ENCODE peak calls at places on chromosomes 2 and 18, in ten cellular contexts. Q, U, Y, T, M, O, F, N, H and X are unnamed samples.

GRCh38 chr2:143823286-143823685 is 694.1 kb downstream of the ARHGAP15 start:
- DNase-seq in Q (no peak), U (no peak), Y (no peak), T (no peak), M (no peak), O (no peak), F (no peak), N (no peak), H (no peak), X (no peak)

GRCh38 chr2:109690822-109691541 is 76.8 kb downstream of the SOWAHC start:
- DNase-seq in Q (no peak), U (peak), Y (no peak), T (peak), M (peak), O (no peak), F (no peak), N (peak), H (peak), X (no peak)

GRCh38 chr18:24033644-24034412 is 19.3 kb downstream of the TTC39C start:
- DNase-seq in Q (no peak), U (no peak), Y (no peak), T (no peak), M (no peak), O (no peak), F (no peak), N (no peak), H (no peak), X (no peak)

GRCh38 chr18:79490593-79491551 is 95.1 kb downstream of the NFATC1 start:
- DNase-seq in Q (no peak), U (peak), Y (no peak), T (no peak), M (peak), O (no peak), F (peak), N (no peak), H (no peak), X (no peak)

GRCh38 chr2:185510060-185510459 is 228.5 kb upstream of the FSIP2 start:
- DNase-seq in Q (no peak), U (no peak), Y (no peak), T (no peak), M (no peak), O (no peak), F (no peak), N (no peak), H (no peak), X (no peak)

GRCh38 chr2:170770008-170770303 is 222 bp upstream of the ERICH2 start:
- DNase-seq in Q (no peak), U (no peak), Y (no peak), T (no peak), M (no peak), O (peak), F (no peak), N (no peak), H (no peak), X (no peak)

GRCh38 chr2:189549440-189549832 is 31.1 kb downstream of the SLC40A1 start:
- DNase-seq in Q (no peak), U (peak), Y (no peak), T (peak), M (no peak), O (no peak), F (no peak), N (peak), H (peak), X (no peak)

GRCh38 chr2:127102464-127103242 is 4.3 kb downstream of the BIN1 start:
- DNase-seq in Q (no peak), U (no peak), Y (no peak), T (no peak), M (no peak), O (no peak), F (no peak), N (no peak), H (no peak), X (no peak)

GRCh38 chr2:229852565-229852964 is 69.2 kb downstream of the TRIP12 start:
- DNase-seq in Q (no peak), U (no peak), Y (no peak), T (peak), M (no peak), O (no peak), F (no peak), N (peak), H (no peak), X (peak)

GRCh38 chr2:154195644-154196221 is 324.0 kb downstream of the GALNT13 start:
- DNase-seq in Q (peak), U (no peak), Y (no peak), T (no peak), M (no peak), O (peak), F (no peak), N (peak), H (no peak), X (no peak)

DNA sequence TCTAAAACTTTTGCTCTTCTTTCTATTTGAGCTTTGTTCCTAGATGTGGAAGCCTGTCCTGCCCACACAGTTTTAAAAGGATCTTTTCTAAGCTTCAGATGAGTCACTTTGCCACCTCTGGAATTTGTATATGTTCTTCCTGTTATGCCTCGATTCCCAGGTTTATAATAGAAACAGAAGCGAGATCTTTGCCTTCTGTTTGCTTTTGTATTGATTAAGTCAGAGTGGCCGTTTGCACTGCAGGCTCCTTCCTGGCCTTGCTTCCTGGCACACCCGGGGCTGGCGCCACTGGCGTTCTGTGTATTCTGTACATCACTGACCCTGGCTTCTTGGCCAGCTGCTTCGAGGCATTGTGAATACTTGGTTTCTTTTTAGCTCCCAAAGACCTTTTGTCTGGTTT is 91.8 kb downstream of the MTCL1 start:
- DNase-seq in Q (no peak), U (no peak), Y (no peak), T (no peak), M (peak), O (peak), F (no peak), N (peak), H (no peak), X (no peak)
- TF ChIP-seq CTCF in Q (no peak), U (no peak), Y (no peak), T (no peak), M (no peak), O (no peak), F (no peak), N (no peak), H (no peak), X (no peak)

DNA sequence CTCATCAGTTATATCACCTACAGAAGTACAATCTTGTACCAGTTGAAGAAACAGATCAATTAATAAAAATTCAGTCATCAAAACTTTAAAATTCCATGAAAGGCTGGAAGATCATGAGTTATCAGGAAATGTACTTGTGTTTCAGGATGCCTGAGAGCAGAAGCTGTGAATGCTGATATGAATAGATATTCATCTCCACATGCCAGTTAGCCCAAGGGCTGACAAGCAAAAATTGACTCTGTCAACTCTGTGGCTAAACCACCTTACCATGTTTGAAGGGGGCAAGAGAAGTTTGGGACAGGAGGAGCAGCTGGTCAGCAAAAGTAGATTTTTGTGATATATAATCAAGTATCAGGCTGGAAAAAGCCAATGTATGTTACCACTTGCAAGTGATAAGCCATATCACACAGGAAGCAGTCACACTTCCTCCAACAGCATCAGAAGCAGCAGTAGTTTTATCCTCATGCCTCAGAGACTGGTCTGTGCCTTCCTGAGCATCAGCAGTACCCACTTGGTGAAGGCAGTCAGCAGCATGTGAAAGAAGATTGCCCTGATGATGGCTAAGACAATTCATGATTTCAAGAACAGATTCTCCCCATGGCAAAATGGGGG is 328.2 kb upstream of the CNTNAP5 start:
- DNase-seq in Q (no peak), U (no peak), Y (no peak), T (no peak), M (no peak), O (no peak), F (no peak), N (no peak), H (no peak), X (no peak)
- TF ChIP-seq CTCF in Q (no peak), U (no peak), Y (no peak), T (no peak), M (no peak), O (no peak), F (no peak), N (no peak), H (no peak), X (no peak)

GRCh38 chr2:150095361-150095760 is 392.1 kb downstream of the RND3 start:
- DNase-seq in Q (no peak), U (no peak), Y (no peak), T (no peak), M (no peak), O (no peak), F (no peak), N (peak), H (no peak), X (no peak)

GRCh38 chr2:150097402-150097801 is 390.1 kb downstream of the RND3 start:
- DNase-seq in Q (no peak), U (no peak), Y (no peak), T (no peak), M (no peak), O (no peak), F (no peak), N (no peak), H (no peak), X (no peak)

GRCh38 chr2:150100311-150100710 is 387.2 kb downstream of the RND3 start:
- DNase-seq in Q (no peak), U (no peak), Y (no peak), T (no peak), M (no peak), O (no peak), F (no peak), N (no peak), H (no peak), X (no peak)

GRCh38 chr2:150099805-150100204 is 387.7 kb downstream of the RND3 start:
- DNase-seq in Q (no peak), U (no peak), Y (no peak), T (no peak), M (no peak), O (no peak), F (no peak), N (no peak), H (no peak), X (no peak)

GRCh38 chr2:150097891-150098595 is 389.4 kb downstream of the RND3 start:
- DNase-seq in Q (peak), U (no peak), Y (no peak), T (no peak), M (no peak), O (peak), F (no peak), N (peak), H (no peak), X (no peak)
- TF ChIP-seq CTCF in Q (peak), U (peak), Y (no peak), T (peak), M (no peak), O (peak), F (no peak), N (peak), H (no peak), X (no peak)

GRCh38 chr2:218026244-218026643 is 23.4 kb upstream of the TNS1 start:
- DNase-seq in Q (no peak), U (no peak), Y (no peak), T (no peak), M (no peak), O (no peak), F (peak), N (no peak), H (no peak), X (no peak)

GRCh38 chr2:218022851-218023530 is 20.2 kb upstream of the TNS1 start:
- DNase-seq in Q (no peak), U (peak), Y (no peak), T (peak), M (no peak), O (no peak), F (peak), N (no peak), H (no peak), X (no peak)

GRCh38 chr2:218023636-218024035 is 20.8 kb upstream of the TNS1 start:
- DNase-seq in Q (no peak), U (peak), Y (no peak), T (peak), M (no peak), O (no peak), F (peak), N (no peak), H (no peak), X (no peak)

GRCh38 chr2:218024871-218025270 is 22.1 kb upstream of the TNS1 start:
- DNase-seq in Q (no peak), U (peak), Y (no peak), T (peak), M (no peak), O (no peak), F (no peak), N (no peak), H (no peak), X (no peak)

GRCh38 chr2:218024336-218024735 is 21.5 kb upstream of the TNS1 start:
- DNase-seq in Q (no peak), U (peak), Y (no peak), T (peak), M (no peak), O (no peak), F (no peak), N (no peak), H (no peak), X (peak)
- TF ChIP-seq CTCF in Q (no peak), U (no peak), Y (no peak), T (no peak), M (no peak), O (no peak), F (no peak), N (no peak), H (no peak), X (no peak)

GRCh38 chr2:116094196-116094595 is 1651.8 kb downstream of the DPP10 start:
- DNase-seq in Q (no peak), U (no peak), Y (no peak), T (no peak), M (no peak), O (no peak), F (no peak), N (no peak), H (no peak), X (no peak)
- TF ChIP-seq CTCF in Q (no peak), U (no peak), Y (peak), T (no peak), M (no peak), O (no peak), F (no peak), N (no peak), H (no peak), X (no peak)

DNA sequence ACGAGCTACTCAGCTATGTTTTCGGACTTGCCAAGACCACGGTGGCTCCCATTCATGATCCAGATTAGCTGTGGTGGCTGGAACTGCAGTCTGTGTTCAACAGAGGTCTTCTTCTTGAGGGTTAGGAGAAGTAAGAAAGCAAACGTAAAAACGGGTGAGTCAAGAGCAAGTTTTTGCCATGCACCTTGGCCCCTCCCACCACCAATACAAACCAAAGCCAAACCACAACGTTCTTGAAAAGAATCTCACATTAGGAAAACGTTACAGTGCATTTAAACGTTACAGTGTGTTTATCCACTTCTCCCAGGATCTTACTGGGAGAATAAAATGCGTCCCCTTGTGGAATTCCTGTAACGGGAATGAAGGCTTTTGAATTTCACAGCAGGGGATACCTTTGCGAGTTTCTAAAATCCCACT is 725 bp downstream of the FBXO48 start:
- DNase-seq in Q (peak), U (no peak), Y (peak), T (peak), M (no peak), O (peak), F (no peak), N (peak), H (no peak), X (peak)
- TF ChIP-seq CTCF in Q (peak), U (peak), Y (peak), T (no peak), M (no peak), O (no peak), F (peak), N (peak), H (no peak), X (no peak)

DNA sequence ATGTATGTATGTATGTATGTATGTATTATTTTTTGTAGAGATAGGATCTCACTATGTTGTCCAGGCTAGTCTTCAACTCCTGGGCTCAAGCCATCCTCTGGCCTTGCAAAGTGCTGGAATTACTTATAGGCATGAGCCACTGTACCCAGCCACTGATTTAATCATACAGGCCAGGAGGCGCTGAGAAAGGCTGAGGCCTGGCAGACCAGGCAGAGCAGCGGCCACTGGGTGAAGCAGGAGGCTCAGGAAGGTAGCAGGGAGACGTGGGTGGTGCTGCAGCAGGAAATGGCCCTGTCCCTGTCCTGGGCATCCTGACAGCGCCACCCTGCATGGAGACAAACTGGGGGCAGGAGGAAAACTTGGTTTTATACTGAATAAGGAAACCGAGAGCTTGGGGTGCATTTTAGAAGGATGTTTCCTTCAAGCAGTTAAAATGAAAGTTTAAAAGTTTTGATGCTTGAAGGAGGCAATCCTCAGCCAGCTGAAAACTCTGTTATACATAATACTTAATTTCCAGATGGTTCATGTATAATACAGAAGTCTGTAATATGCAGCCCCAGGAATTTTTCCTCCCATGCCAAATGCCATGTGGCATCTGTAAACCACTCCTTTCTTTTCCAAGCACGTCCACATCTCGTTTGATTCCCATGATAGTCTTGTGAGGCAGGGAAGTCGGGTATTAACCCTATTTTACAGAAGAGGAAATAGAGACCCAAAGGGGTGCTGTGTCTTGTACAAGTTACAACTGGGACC is 182.4 kb downstream of the CELF4 start:
- DNase-seq in Q (no peak), U (no peak), Y (no peak), T (no peak), M (no peak), O (no peak), F (no peak), N (no peak), H (no peak), X (no peak)
- TF ChIP-seq CTCF in Q (no peak), U (no peak), Y (no peak), T (no peak), M (no peak), O (no peak), F (no peak), N (no peak), H (no peak), X (no peak)

GRCh38 chr18:59994357-59994756 is 94.6 kb downstream of the PMAIP1 start:
- DNase-seq in Q (no peak), U (no peak), Y (peak), T (no peak), M (no peak), O (no peak), F (no peak), N (peak), H (no peak), X (no peak)
- TF ChIP-seq CTCF in Q (peak), U (no peak), Y (peak), T (no peak), M (no peak), O (peak), F (no peak), N (peak), H (no peak), X (no peak)

GRCh38 chr2:138476940-138477339 is 24.6 kb upstream of the SPOPL start:
- DNase-seq in Q (no peak), U (no peak), Y (peak), T (no peak), M (no peak), O (no peak), F (no peak), N (no peak), H (no peak), X (no peak)
- TF ChIP-seq CTCF in Q (peak), U (no peak), Y (peak), T (peak), M (no peak), O (peak), F (no peak), N (no peak), H (no peak), X (no peak)